ENCODE peak calls at places on chromosomes 1 and 21, in five cellular contexts. C is PC-9; A is cardiac muscle cell; R is CD8-positive, alpha-beta T cell; M is GM23338. Z is an unnamed sample. For H3K27me3, the result is how much of the 10 kb centered on the place peaks cover.

GRCh38 chr1:193104496-193104905 is 713 bp downstream of the GLRX2 start:
- DNase-seq in M (peak), R (no peak), A (peak), C (peak), Z (peak)

GRCh38 chr1:207938016-207938415 is 27.1 kb upstream of the CD34 start:
- DNase-seq in A (peak), M (no peak), R (no peak), C (no peak), Z (peak)

GRCh38 chr21:43727571-43728466 is 8.9 kb downstream of the PDXK start:
- DNase-seq in R (no peak), C (peak), M (no peak), A (no peak), Z (peak)

GRCh38 chr1:90835172-90835660 is 118.1 kb upstream of the BARHL2 start:
- DNase-seq in M (peak), A (peak), R (no peak), C (no peak), Z (peak)

GRCh38 chr21:42840411-42841155 is 38.8 kb downstream of the WDR4 start:
- DNase-seq in R (no peak), M (no peak), A (no peak), C (no peak), Z (no peak)

GRCh38 chr1:156126701-156127534 is 12.4 kb downstream of the LMNA start:
- DNase-seq in M (no peak), C (peak), A (no peak), R (peak), Z (peak)

GRCh38 chr1:30888391-30888790 is 20.2 kb downstream of the SDC3 start:
- DNase-seq in M (no peak), R (no peak), C (no peak), A (peak), Z (peak)

GRCh38 chr1:119285482-119285881 is 83.1 kb upstream of the HAO2 start:
- DNase-seq in R (no peak), C (no peak), M (no peak), A (no peak), Z (peak)

GRCh38 chr21:45283611-45284455 is 3.9 kb downstream of the POFUT2 start:
- DNase-seq in M (no peak), R (no peak), A (no peak), C (no peak), Z (no peak)

GRCh38 chr1:26168410-26169167 is at the start of gene C1orf232:
- DNase-seq in C (no peak), A (no peak), R (no peak), M (no peak), Z (no peak)

GRCh38 chr1:1357871-1358432 is 403 bp downstream of the MXRA8 start:
- DNase-seq in R (no peak), M (no peak), A (no peak), C (no peak), Z (peak)

GRCh38 chr1:22141948-22142314 is 966 bp downstream of the WNT4 start:
- DNase-seq in M (peak), A (peak), C (no peak), R (no peak), Z (peak)

GRCh38 chr1:78011050-78011449 is 6.3 kb downstream of the DNAJB4 start:
- DNase-seq in A (no peak), C (no peak), M (no peak), R (no peak), Z (no peak)

GRCh38 chr1:34617717-34618116 is 137.1 kb upstream of the GJB5 start:
- DNase-seq in M (no peak), C (no peak), A (no peak), R (no peak), Z (no peak)
- H3K27me3 ChIP-seq in M (under half), C (under half), A (under half), R (under half), Z (under half)

GRCh38 chr1:20600156-20600555 is 11.3 kb downstream of the CDA start:
- DNase-seq in A (no peak), M (no peak), C (no peak), R (no peak), Z (no peak)
- H3K27me3 ChIP-seq in A (under half), M (under half), C (under half), R (under half), Z (under half)

GRCh38 chr1:162297208-162297607 is 79.4 kb downstream of the SPATA46 start:
- DNase-seq in A (peak), M (no peak), C (no peak), R (no peak), Z (no peak)

GRCh38 chr1:162300057-162300917 is 76.4 kb downstream of the SPATA46 start:
- DNase-seq in M (peak), R (no peak), C (no peak), A (no peak), Z (no peak)

GRCh38 chr1:162299018-162299417 is 77.6 kb downstream of the SPATA46 start:
- DNase-seq in M (no peak), C (no peak), R (no peak), A (no peak), Z (peak)

GRCh38 chr1:162301696-162302095 is 75.0 kb downstream of the SPATA46 start:
- DNase-seq in A (no peak), C (no peak), R (no peak), M (no peak), Z (no peak)

GRCh38 chr1:162298266-162298665 is 78.4 kb downstream of the SPATA46 start:
- DNase-seq in C (no peak), R (no peak), M (no peak), A (no peak), Z (no peak)
- H3K27me3 ChIP-seq in C (under half), R (under half), M (under half), A (under half), Z (under half)

GRCh38 chr1:157272264-157272663 is 134.1 kb upstream of the ETV3 start:
- DNase-seq in R (no peak), C (no peak), A (no peak), M (no peak), Z (no peak)
- H3K27me3 ChIP-seq in R (under half), C (half or more), A (under half), M (under half), Z (under half)

GRCh38 chr1:211714154-211714553 is 38.7 kb upstream of the NEK2 start:
- DNase-seq in A (no peak), R (no peak), M (no peak), C (no peak), Z (no peak)
- H3K27me3 ChIP-seq in A (under half), R (under half), M (under half), C (under half), Z (under half)

Z was measured in GM23248.